ENCODE peak calls at places on chromosomes 16 and 17, in five cellular contexts. W is activated naive CD4-positive, alpha-beta T cell treated with anti-CD3 and anti-CD28 coated beads, Interleukin-2, amount 10 ng/mL, durations not matched to agents 7 days and 5 days; D is kidney tubule cell; Y is M059J; C is fibroblast of mammary gland. K is an unnamed sample.

GRCh38 chr16:777826-778225 is 10.4 kb downstream of the RPUSD1 start:
- DNase-seq in W (no peak), D (peak), Y (peak), C (no peak), K (no peak)

GRCh38 chr17:21167303-21167702 is 40.5 kb downstream of the DHRS7B start:
- DNase-seq in W (no peak), D (no peak), Y (no peak), C (peak), K (no peak)

GRCh38 chr16:31007684-31008083 is 2.8 kb downstream of the STX1B start:
- DNase-seq in W (no peak), D (no peak), Y (no peak), C (no peak), K (no peak)

GRCh38 chr17:4738136-4739121 is 1.2 kb upstream of the ZMYND15 start:
- DNase-seq in W (peak), D (peak), Y (no peak), C (no peak), K (no peak)

GRCh38 chr16:75096730-75097129 is 19.9 kb downstream of the LDHD start:
- DNase-seq in W (no peak), D (no peak), Y (no peak), C (no peak), K (no peak)

GRCh38 chr17:14307560-14308024 is 6.7 kb downstream of the HS3ST3B1 start:
- DNase-seq in W (no peak), D (no peak), Y (peak), C (peak), K (no peak)

GRCh38 chr17:6421700-6422604 is 13.0 kb downstream of the AIPL1 start:
- DNase-seq in W (peak), D (peak), Y (peak), C (peak), K (peak)

GRCh38 chr16:21179126-21179982 is 20.9 kb downstream of the LDAF1 start:
- DNase-seq in W (no peak), D (no peak), Y (no peak), C (no peak), K (no peak)

GRCh38 chr17:9512323-9513168 is 63.1 kb downstream of the STX8 start:
- DNase-seq in W (no peak), D (peak), Y (peak), C (peak), K (no peak)

GRCh38 chr16:11447836-11448235 is 102.6 kb downstream of the RMI2 start:
- DNase-seq in W (no peak), D (no peak), Y (no peak), C (no peak), K (no peak)

GRCh38 chr17:67004191-67004590 is 39.7 kb downstream of the CACNG4 start:
- DNase-seq in W (no peak), D (no peak), Y (no peak), C (no peak), K (no peak)

GRCh38 chr17:64064331-64064730 is 43.9 kb upstream of the ICAM2 start:
- DNase-seq in W (no peak), D (no peak), Y (no peak), C (no peak), K (no peak)

GRCh38 chr17:73646409-73647305 is 2.4 kb upstream of the SDK2 start:
- DNase-seq in W (peak), D (no peak), Y (no peak), C (peak), K (no peak)

GRCh38 chr17:54795046-54795445 is 105.6 kb upstream of the TOM1L1 start:
- DNase-seq in W (no peak), D (no peak), Y (no peak), C (no peak), K (no peak)

GRCh38 chr17:8823279-8823678 is 24.1 kb upstream of the MFSD6L start:
- DNase-seq in W (no peak), D (no peak), Y (no peak), C (no peak), K (no peak)

GRCh38 chr16:49969356-49970030 is 55.5 kb upstream of the CNEP1R1 start:
- DNase-seq in W (no peak), D (no peak), Y (peak), C (no peak), K (no peak)

GRCh38 chr17:6101706-6102105 is 31.5 kb downstream of the WSCD1 start:
- DNase-seq in W (no peak), D (no peak), Y (no peak), C (no peak), K (no peak)

GRCh38 chr17:17315142-17315821 is 12.1 kb downstream of the NT5M start:
- DNase-seq in W (no peak), D (no peak), Y (no peak), C (no peak), K (no peak)

GRCh38 chr16:9119795-9120194 is 28.4 kb downstream of the HAPSTR1 start:
- DNase-seq in W (no peak), D (no peak), Y (peak), C (peak), K (no peak)

GRCh38 chr17:14815079-14815478 is 450.0 kb downstream of the PMP22 start:
- DNase-seq in W (no peak), D (no peak), Y (no peak), C (peak), K (no peak)

GRCh38 chr17:4184811-4185210 is 41.8 kb downstream of the CYB5D2 start:
- DNase-seq in W (no peak), D (no peak), Y (no peak), C (no peak), K (no peak)

GRCh38 chr16:57503366-57503765 is 17.1 kb upstream of the DOK4 start:
- DNase-seq in W (no peak), D (no peak), Y (no peak), C (no peak), K (no peak)

GRCh38 chr16:19131809-19132777 is 18.3 kb downstream of the ITPRIPL2 start:
- DNase-seq in W (no peak), D (no peak), Y (peak), C (no peak), K (no peak)